ENCODE peak calls at places on chromosomes 16 and 17, in five cellular contexts. Y is GM20000, O is left lung, G is astrocyte of the spinal cord, W is spleen. I is an unnamed sample.

GRCh38 chr16:4309102-4309832 is 6.6 kb upstream of the GLIS2 start:
- DNase-seq in W (no peak), Y (no peak), O (no peak), G (no peak), I (no peak)

GRCh38 chr17:4480929-4481898 is 17.5 kb upstream of the SPNS2 start:
- DNase-seq in G (no peak), O (no peak), Y (peak; percentile 68), W (peak; percentile 86), I (no peak)

GRCh38 chr16:9159839-9160550 is 68.6 kb downstream of the HAPSTR1 start:
- DNase-seq in O (peak; percentile 81), G (peak; percentile 59), Y (peak; percentile 62), W (no peak), I (peak; percentile 51)

GRCh38 chr16:57091200-57091989 is 988 bp upstream of the CPNE2 start:
- DNase-seq in W (no peak), O (peak; percentile 83), G (peak; percentile 50), Y (no peak), I (peak; percentile 43)

GRCh38 chr17:67403065-67403464 is 26.0 kb downstream of the PITPNC1 start:
- DNase-seq in Y (peak; percentile 46), W (no peak), O (no peak), G (no peak), I (no peak)

GRCh38 chr16:14486520-14487303 is 143.3 kb downstream of the PARN start:
- DNase-seq in Y (no peak), W (no peak), O (no peak), G (peak; percentile 94), I (peak; percentile 95)

GRCh38 chr17:4142107-4142900 is 526 bp downstream of the ZZEF1 start:
- DNase-seq in Y (peak; percentile 42), G (peak; percentile 25), W (no peak), O (peak; percentile 89), I (peak; percentile 25)

GRCh38 chr16:79347176-79347715 is 253.3 kb downstream of the MAF start:
- DNase-seq in Y (no peak), G (no peak), O (no peak), W (no peak), I (no peak)

GRCh38 chr17:13509561-13509960 is 92.2 kb downstream of the HS3ST3A1 start:
- DNase-seq in O (no peak), W (no peak), G (no peak), Y (no peak), I (no peak)

GRCh38 chr16:29757950-29758466 is 12.2 kb upstream of the C16orf54 start:
- DNase-seq in Y (no peak), O (no peak), G (peak; percentile 36), W (no peak), I (no peak)

GRCh38 chr17:33976816-33977215 is 278.3 kb upstream of the CCL2 start:
- DNase-seq in Y (no peak), O (no peak), G (no peak), W (no peak), I (no peak)

GRCh38 chr17:35104844-35105450 is 14.7 kb downstream of the RAD51D start:
- DNase-seq in W (no peak), G (no peak), O (no peak), Y (no peak), I (no peak)

GRCh38 chr17:50447870-50448573 is 20.7 kb downstream of the CHAD start:
- DNase-seq in Y (no peak), G (no peak), W (no peak), O (no peak), I (no peak)

GRCh38 chr16:2473999-2474876 is 689 bp upstream of the TBC1D24 start:
- DNase-seq in O (peak; percentile 91), Y (peak; percentile 90), W (peak; percentile 90), G (no peak), I (no peak)

GRCh38 chr16:82641336-82641984 is 14.7 kb downstream of the CDH13 start:
- DNase-seq in W (no peak), G (peak; percentile 38), O (no peak), Y (no peak), I (peak; percentile 58)

GRCh38 chr17:17749921-17750320 is 68.7 kb downstream of the RAI1 start:
- DNase-seq in W (no peak), Y (peak; percentile 77), O (no peak), G (peak; percentile 35), I (no peak)

GRCh38 chr17:68205251-68205807 is 42.5 kb upstream of the AMZ2 start:
- DNase-seq in O (peak; percentile 100), Y (peak; percentile 96), W (peak; percentile 99), G (peak; percentile 86), I (peak; percentile 70)

GRCh38 chr17:1180958-1181768 is 1.4 kb upstream of the ABR start:
- DNase-seq in G (no peak), W (peak; percentile 89), O (peak; percentile 65), Y (peak; percentile 85), I (no peak)

GRCh38 chr17:1709403-1709891 is 730 bp downstream of the TLCD2 start:
- DNase-seq in G (no peak), W (no peak), O (no peak), Y (no peak), I (peak; percentile 55)

GRCh38 chr17:39564201-39564828 is 43.4 kb downstream of the NEUROD2 start:
- DNase-seq in O (no peak), W (no peak), G (no peak), Y (no peak), I (no peak)

GRCh38 chr17:39663340-39663687 is 1.8 kb upstream of the TCAP start:
- DNase-seq in Y (no peak), G (no peak), O (no peak), W (no peak), I (no peak)

GRCh38 chr16:57357330-57358151 is 1.0 kb upstream of the CCL22 start:
- DNase-seq in Y (peak; percentile 51), O (no peak), G (no peak), W (no peak), I (no peak)

DNA sequence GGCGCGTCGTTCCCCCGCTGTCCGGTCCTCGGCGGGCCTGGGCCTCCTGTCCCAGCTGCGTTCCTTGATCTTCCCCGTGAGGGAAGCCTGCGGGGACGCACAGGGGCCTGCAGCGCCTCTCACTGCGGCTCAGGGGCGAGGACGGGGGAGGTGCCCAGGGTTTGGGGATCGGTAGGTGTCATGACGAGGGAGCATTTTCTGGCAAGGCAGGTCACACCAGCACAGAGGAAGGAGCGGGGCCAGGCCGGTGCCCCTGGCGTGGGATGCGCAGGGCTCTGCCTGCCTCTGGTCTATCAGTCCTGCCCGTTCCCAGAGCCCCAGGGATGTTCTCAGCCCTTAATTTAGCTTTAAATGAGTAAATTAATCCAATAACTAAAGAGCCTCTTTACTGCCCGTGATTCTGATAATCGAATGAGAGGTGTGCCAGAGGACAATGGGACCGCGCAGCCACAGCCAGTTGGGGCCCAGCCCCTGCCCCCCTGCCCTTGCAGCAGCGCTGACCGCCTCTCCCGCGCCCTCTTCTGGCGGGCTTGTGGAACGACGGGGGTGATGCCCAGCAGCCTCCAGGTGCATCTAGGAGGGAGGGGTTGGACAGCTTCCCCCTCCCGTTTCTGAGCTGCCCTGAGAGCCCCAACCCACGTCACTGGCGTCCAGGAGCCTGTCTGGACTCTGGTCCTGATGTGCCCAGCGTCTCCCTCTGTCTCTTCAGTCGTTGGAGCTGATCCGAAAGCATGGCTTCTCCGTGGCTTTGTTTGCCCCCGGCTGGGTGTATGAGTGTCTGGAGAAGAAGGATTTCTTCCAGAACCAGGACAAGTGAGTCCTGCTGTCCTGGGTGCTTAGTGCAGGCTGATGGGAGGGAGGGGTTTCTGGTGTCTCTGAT is 7.9 kb downstream of the ENGASE start:
- DNase-seq in O (peak; percentile 91), W (peak; percentile 85), G (no peak), Y (peak; percentile 83), I (no peak)
- TF ChIP-seq CTCF in O (peak; percentile 79), W (peak; percentile 84), G (peak; percentile 79), Y (peak; percentile 93), I (peak; percentile 83)

GRCh38 chr16:817001-817906 is 16.7 kb upstream of the GNG13 start:
- DNase-seq in Y (no peak), G (no peak), O (no peak), W (no peak), I (no peak)

GRCh38 chr16:815861-816260 is 15.3 kb upstream of the GNG13 start:
- DNase-seq in O (no peak), W (no peak), Y (no peak), G (no peak), I (no peak)

GRCh38 chr16:814974-815373 is 14.4 kb upstream of the GNG13 start:
- DNase-seq in Y (no peak), G (peak; percentile 56), W (no peak), O (no peak), I (peak; percentile 84)

GRCh38 chr16:813204-813915 is 12.8 kb upstream of the GNG13 start:
- DNase-seq in O (no peak), W (no peak), G (no peak), Y (peak; percentile 84), I (peak; percentile 11)

GRCh38 chr16:813916-814412 is 13.4 kb upstream of the GNG13 start:
- DNase-seq in W (no peak), Y (no peak), O (no peak), G (no peak), I (peak; percentile 2)
- TF ChIP-seq CTCF in W (no peak), Y (no peak), O (no peak), G (no peak), I (peak; percentile 43)

GRCh38 chr16:86939609-86940008 is 361.3 kb downstream of the FOXL1 start:
- DNase-seq in O (no peak), Y (no peak), G (no peak), W (no peak), I (no peak)
- TF ChIP-seq CTCF in O (no peak), Y (no peak), G (no peak), W (no peak), I (no peak)

DNA sequence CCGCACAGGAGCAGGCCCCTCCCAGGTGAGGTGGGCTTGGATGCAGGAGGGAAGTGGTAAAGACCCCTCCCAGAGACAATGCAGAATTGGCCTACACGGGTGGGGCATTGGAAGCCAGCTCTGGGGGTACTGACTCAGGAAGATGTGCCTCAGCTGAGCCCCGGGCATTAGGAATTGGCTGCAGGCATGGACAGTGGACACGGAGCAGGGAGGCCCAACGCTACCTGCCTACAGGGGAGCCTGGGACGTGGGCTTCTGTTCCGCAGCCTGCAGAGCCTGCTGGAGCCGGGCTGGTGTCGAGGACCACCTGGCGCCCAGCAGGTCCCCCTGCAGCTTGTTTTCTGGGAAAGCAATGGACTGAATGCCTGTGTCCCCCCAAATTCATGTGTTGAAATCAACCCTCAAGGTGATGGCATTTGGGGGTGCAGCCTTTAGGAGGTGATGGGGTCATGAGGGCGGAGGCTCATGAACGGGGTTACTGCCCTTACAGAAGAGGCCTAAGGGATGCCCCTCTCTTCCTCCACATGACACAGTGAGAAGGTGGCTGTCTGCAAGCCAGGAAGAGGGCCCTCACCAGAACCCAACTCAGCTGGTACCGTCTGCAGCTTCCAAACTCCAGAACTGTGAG is 97.7 kb downstream of the METRNL start:
- DNase-seq in Y (no peak), W (no peak), O (no peak), G (no peak), I (no peak)
- TF ChIP-seq CTCF in Y (no peak), W (no peak), O (no peak), G (no peak), I (no peak)

DNA sequence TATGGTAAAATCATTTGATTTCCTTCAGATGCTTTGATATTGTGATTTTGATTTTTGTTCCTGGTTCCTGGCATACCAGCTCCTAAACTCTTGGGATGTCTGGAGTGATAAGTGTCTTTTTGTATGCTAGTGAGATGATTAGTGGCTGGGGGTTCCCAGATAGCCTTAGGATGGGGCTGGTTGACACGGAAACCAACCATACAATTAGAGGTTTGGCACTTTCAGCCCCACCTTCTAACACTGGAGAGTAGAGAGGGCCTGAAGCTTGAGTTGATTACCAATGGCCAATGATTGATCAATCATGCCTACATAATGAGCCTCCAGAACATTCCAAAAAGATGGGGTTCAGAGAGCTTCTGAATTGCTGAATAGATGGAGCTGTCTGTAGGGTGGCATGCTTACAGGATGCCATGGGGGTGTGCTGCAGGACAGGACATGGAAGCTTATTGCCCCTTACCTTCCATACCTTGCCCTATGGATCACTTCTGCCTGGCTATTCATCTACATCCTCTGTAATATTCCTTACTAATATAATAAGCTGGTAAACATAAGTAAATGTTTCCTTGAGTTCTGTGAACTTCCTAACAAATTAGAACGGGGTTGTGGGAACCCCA is 22.8 kb downstream of the RNF112 start:
- DNase-seq in O (no peak), G (no peak), W (no peak), Y (no peak), I (no peak)
- TF ChIP-seq CTCF in O (no peak), G (no peak), W (no peak), Y (no peak), I (no peak)